ENCODE peak calls at places on chromosomes 3 and 15, in six cellular contexts. F is colonic mucosa, Q is right cardiac atrium, Z is right lobe of liver, L is A549, K is brain microvascular endothelial cell. X is an unnamed sample.

GRCh38 chr3:13252207-13252606 is 167.9 kb downstream of the NUP210 start:
- DNase-seq in F (no peak), Q (no peak), Z (no peak), L (no peak), K (no peak), X (no peak)

GRCh38 chr15:95944856-95945255 is 385.6 kb upstream of the NR2F2 start:
- DNase-seq in F (no peak), Q (no peak), Z (no peak), L (no peak), K (no peak), X (no peak)

GRCh38 chr15:80570553-80570952 is 124.6 kb upstream of the ABHD17C start:
- DNase-seq in F (no peak), Q (no peak), Z (no peak), L (no peak), K (no peak), X (no peak)

GRCh38 chr15:81897011-81897677 is 148.7 kb downstream of the MEX3B start:
- DNase-seq in F (no peak), Q (no peak), Z (no peak), L (no peak), K (peak), X (no peak)

GRCh38 chr15:43769584-43770228 is 7.1 kb downstream of the ELL3 start:
- DNase-seq in F (peak), Q (peak), Z (no peak), L (peak), K (peak), X (no peak)

GRCh38 chr3:84724877-84725276 is 233.9 kb upstream of the CADM2 start:
- DNase-seq in F (no peak), Q (no peak), Z (no peak), L (peak), K (peak), X (no peak)

GRCh38 chr3:175107231-175107630 is 248.1 kb downstream of the NAALADL2 start:
- DNase-seq in F (no peak), Q (no peak), Z (no peak), L (no peak), K (peak), X (no peak)

GRCh38 chr15:34993877-34994276 is 5.8 kb upstream of the ZNF770 start:
- DNase-seq in F (no peak), Q (no peak), Z (no peak), L (no peak), K (no peak), X (no peak)

GRCh38 chr3:195820186-195820585 is 8.5 kb upstream of the MUC4 start:
- DNase-seq in F (no peak), Q (no peak), Z (no peak), L (no peak), K (no peak), X (no peak)

GRCh38 chr3:23202921-23203650 is at the start of gene UBE2E2:
- DNase-seq in F (peak), Q (peak), Z (peak), L (peak), K (peak), X (peak)

GRCh38 chr15:88187195-88187594 is 69.3 kb downstream of the NTRK3 start:
- DNase-seq in F (no peak), Q (peak), Z (no peak), L (peak), K (no peak), X (no peak)

GRCh38 chr3:108218811-108219210 is 3.4 kb downstream of the IFT57 start:
- DNase-seq in F (no peak), Q (no peak), Z (no peak), L (no peak), K (no peak), X (no peak)

GRCh38 chr3:143586565-143586964 is 261.7 kb downstream of the SLC9A9 start:
- DNase-seq in F (no peak), Q (no peak), Z (no peak), L (no peak), K (no peak), X (no peak)

GRCh38 chr3:13578246-13578645 is 29.3 kb downstream of the FBLN2 start:
- DNase-seq in F (no peak), Q (no peak), Z (no peak), L (no peak), K (no peak), X (no peak)

GRCh38 chr15:80977627-80978036 is 12.0 kb downstream of the MESD start:
- DNase-seq in F (peak), Q (peak), Z (no peak), L (peak), K (peak), X (peak)

GRCh38 chr3:94294806-94295205 is 231.9 kb downstream of the NSUN3 start:
- DNase-seq in F (no peak), Q (no peak), Z (no peak), L (no peak), K (no peak), X (no peak)

GRCh38 chr3:188528390-188528789 is 374.4 kb downstream of the LPP start:
- DNase-seq in F (no peak), Q (no peak), Z (no peak), L (peak), K (no peak), X (no peak)

GRCh38 chr15:70708839-70709238 is 54.5 kb downstream of the UACA start:
- DNase-seq in F (no peak), Q (no peak), Z (no peak), L (no peak), K (no peak), X (no peak)

GRCh38 chr3:146975476-146975875 is 370.3 kb upstream of the PLSCR5 start:
- DNase-seq in F (no peak), Q (no peak), Z (no peak), L (no peak), K (no peak), X (no peak)

GRCh38 chr3:132570011-132570410 is 27.1 kb upstream of the ACKR4 start:
- DNase-seq in F (no peak), Q (no peak), Z (no peak), L (no peak), K (no peak), X (no peak)

GRCh38 chr3:13628432-13628831 is 79.5 kb downstream of the FBLN2 start:
- DNase-seq in F (no peak), Q (no peak), Z (no peak), L (no peak), K (no peak), X (no peak)

GRCh38 chr15:98737122-98737521 is 88.8 kb downstream of the IGF1R start:
- DNase-seq in F (no peak), Q (no peak), Z (no peak), L (no peak), K (no peak), X (no peak)

GRCh38 chr3:152754303-152754702 is 80.6 kb upstream of the P2RY1 start:
- DNase-seq in F (no peak), Q (no peak), Z (no peak), L (no peak), K (no peak), X (no peak)

GRCh38 chr3:111603679-111604643 is 8.8 kb upstream of the ZBED2 start:
- DNase-seq in F (no peak), Q (no peak), Z (no peak), L (no peak), K (no peak), X (no peak)

GRCh38 chr3:123663977-123664376 is 79.1 kb upstream of the HACD2 start:
- DNase-seq in F (no peak), Q (no peak), Z (no peak), L (no peak), K (no peak), X (no peak)

GRCh38 chr3:46491089-46492070 is 6.4 kb upstream of the RTP3 start:
- DNase-seq in F (no peak), Q (no peak), Z (peak), L (no peak), K (no peak), X (no peak)

GRCh38 chr15:41462396-41462795 is 31.3 kb upstream of the ITPKA start:
- DNase-seq in F (no peak), Q (no peak), Z (no peak), L (no peak), K (no peak), X (no peak)
- H3K27ac ChIP-seq in F (no peak), Q (no peak), Z (no peak), L (no peak), K (no peak), X (no peak)

GRCh38 chr3:50270841-50271240 is 1.9 kb downstream of the SEMA3B start:
- DNase-seq in F (no peak), Q (no peak), Z (no peak), L (no peak), K (no peak), X (no peak)
- H3K27ac ChIP-seq in F (peak), Q (no peak), Z (peak), L (peak), K (no peak), X (peak)

GRCh38 chr3:50503504-50503903 is at the start of gene CACNA2D2:
- DNase-seq in F (peak), Q (peak), Z (peak), L (peak), K (no peak), X (peak)
- H3K27ac ChIP-seq in F (no peak), Q (peak), Z (no peak), L (peak), K (no peak), X (no peak)

GRCh38 chr3:38711321-38711720 is 61.8 kb upstream of the SCN5A start:
- DNase-seq in F (no peak), Q (no peak), Z (no peak), L (no peak), K (no peak), X (no peak)

GRCh38 chr3:38717603-38718240 is 68.2 kb upstream of the SCN5A start:
- DNase-seq in F (no peak), Q (peak), Z (no peak), L (no peak), K (no peak), X (no peak)

GRCh38 chr3:38707730-38708129 is 58.2 kb upstream of the SCN5A start:
- DNase-seq in F (no peak), Q (no peak), Z (no peak), L (peak), K (no peak), X (no peak)

GRCh38 chr3:38713121-38713520 is 63.6 kb upstream of the SCN5A start:
- DNase-seq in F (no peak), Q (no peak), Z (no peak), L (no peak), K (no peak), X (no peak)
- H3K27ac ChIP-seq in F (no peak), Q (no peak), Z (no peak), L (no peak), K (no peak), X (no peak)

GRCh38 chr3:182936239-182936946 is 43.9 kb downstream of the DCUN1D1 start:
- DNase-seq in F (no peak), Q (no peak), Z (no peak), L (no peak), K (no peak), X (no peak)

GRCh38 chr3:182941719-182942118 is 38.6 kb downstream of the DCUN1D1 start:
- DNase-seq in F (no peak), Q (no peak), Z (no peak), L (no peak), K (no peak), X (no peak)

GRCh38 chr3:182935803-182936202 is 44.5 kb downstream of the DCUN1D1 start:
- DNase-seq in F (no peak), Q (no peak), Z (no peak), L (no peak), K (no peak), X (no peak)

GRCh38 chr3:182937293-182938051 is 42.9 kb downstream of the DCUN1D1 start:
- DNase-seq in F (no peak), Q (no peak), Z (no peak), L (no peak), K (no peak), X (no peak)

DNA sequence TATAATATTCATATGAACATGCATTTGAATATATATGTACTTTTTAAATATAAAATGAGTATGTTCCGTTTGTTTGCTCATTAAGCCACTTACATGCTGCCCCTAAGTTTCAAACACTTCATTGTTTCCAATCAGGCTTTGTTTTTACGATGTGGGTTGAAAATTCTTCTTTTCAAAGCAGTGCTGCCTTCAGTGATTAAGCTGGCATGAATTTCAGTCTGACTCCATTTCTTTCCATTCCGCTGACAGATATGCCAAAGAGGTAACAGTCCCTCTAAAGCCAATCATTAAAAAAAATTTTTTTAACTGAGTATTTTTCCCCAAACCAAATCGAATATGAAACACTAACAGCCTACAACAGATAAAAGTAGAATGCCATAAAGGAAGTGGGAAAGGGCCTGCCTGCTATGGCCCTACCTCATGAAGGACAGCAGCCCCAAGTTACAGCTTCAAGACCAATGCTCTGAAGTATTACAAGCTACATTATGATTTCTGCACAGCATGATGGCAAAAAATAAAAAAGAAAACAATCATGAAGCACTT is 40.0 kb downstream of the DCUN1D1 start:
- DNase-seq in F (no peak), Q (no peak), Z (no peak), L (no peak), K (no peak), X (no peak)
- H3K27ac ChIP-seq in F (no peak), Q (no peak), Z (no peak), L (no peak), K (no peak), X (no peak)

GRCh38 chr3:72157782-72158638 is 373.1 kb upstream of the PROK2 start:
- DNase-seq in F (no peak), Q (no peak), Z (no peak), L (no peak), K (no peak), X (no peak)

GRCh38 chr3:72154391-72155300 is 369.7 kb upstream of the PROK2 start:
- DNase-seq in F (no peak), Q (no peak), Z (no peak), L (no peak), K (no peak), X (no peak)

GRCh38 chr3:72152551-72153476 is 367.9 kb upstream of the PROK2 start:
- DNase-seq in F (peak), Q (peak), Z (peak), L (peak), K (peak), X (peak)

GRCh38 chr3:72153477-72154314 is 368.7 kb upstream of the PROK2 start:
- DNase-seq in F (no peak), Q (no peak), Z (peak), L (no peak), K (no peak), X (no peak)

DNA sequence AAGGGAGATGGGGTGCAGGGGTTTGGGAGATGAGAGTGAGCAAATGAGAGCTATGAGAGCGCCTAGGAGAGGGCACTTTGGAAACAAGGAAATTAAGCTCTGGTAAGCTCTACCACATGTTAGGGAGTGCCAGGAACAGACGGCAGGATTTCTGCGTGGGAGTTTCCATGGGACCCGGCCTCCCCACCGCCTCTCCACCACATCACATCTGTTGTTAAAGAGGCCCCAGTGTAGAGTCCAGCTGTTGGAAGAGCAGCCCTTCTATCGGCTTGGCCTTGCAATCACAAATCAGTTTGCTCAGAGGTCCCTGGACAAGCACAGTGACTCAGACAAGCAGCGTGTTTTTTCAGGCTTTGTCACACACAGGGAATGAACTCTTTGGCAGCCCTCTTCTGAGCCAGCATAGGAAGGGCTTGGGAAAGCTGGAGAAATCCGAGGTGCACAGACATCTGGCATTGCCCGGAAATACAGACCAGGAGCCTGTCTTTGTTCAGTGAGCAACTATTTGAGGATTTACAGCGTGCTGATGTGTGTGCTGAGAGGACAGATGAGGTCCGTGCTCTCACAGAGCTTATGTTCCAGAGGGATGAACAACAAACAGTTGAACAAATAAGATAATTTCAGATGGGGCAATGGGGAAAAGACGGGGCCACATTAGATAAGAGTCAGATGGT is 370.6 kb upstream of the PROK2 start:
- DNase-seq in F (peak), Q (peak), Z (peak), L (peak), K (peak), X (peak)
- H3K27ac ChIP-seq in F (peak), Q (no peak), Z (peak), L (peak), K (peak), X (no peak)

GRCh38 chr15:74725241-74725774 is at the start of gene CYP1A1:
- DNase-seq in F (peak), Q (peak), Z (peak), L (no peak), K (no peak), X (peak)
- H3K27ac ChIP-seq in F (no peak), Q (no peak), Z (peak), L (peak), K (no peak), X (no peak)

GRCh38 chr3:43786102-43786952 is 95.6 kb downstream of the ABHD5 start:
- DNase-seq in F (no peak), Q (no peak), Z (no peak), L (no peak), K (no peak), X (no peak)
- H3K27ac ChIP-seq in F (no peak), Q (no peak), Z (no peak), L (no peak), K (no peak), X (no peak)

DNA sequence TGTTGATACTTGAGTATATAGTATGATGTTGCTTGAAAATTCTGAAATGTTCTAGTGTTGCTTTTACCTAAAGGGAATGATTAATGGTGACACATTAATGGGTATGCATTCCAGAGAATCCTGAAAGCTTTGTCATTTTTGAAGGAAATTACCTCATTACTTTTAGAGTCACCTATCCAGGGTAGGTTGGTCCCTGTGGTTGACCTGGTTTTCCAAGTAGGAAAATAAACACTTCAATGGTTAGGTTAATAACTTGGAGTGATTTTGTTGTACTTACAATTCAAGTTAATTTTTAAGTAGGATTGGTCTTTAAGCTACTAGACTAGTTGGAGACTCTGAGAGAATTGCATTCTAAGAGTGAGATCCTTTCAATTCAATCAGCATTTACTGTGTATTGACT is 31.0 kb downstream of the MITF start:
- DNase-seq in F (no peak), Q (no peak), Z (no peak), L (peak), K (no peak), X (no peak)
- H3K27ac ChIP-seq in F (no peak), Q (no peak), Z (no peak), L (peak), K (no peak), X (peak)